ENCODE peak calls at places on chromosomes 13 and 19, in ten cellular contexts. Q is stimulated activated CD4-positive, alpha-beta T cell treated with anti-CD3 and anti-CD28 coated beads, Interleukin-2, amount 100 ng/mL, for 24 hours; E is Karpas-422; W is T-helper 2 cell; R is activated T-cell treated with anti-CD3 and anti-CD28 coated beads, Interleukin-2, amount 50 U/mL, for 24 hours; O is EL; V is uterus; N is T1000; C is cardiac muscle cell; G is NCI-H1417. Y is an unnamed sample.

GRCh38 chr13:32036131-32036695 is 4.6 kb downstream of the FRY start:
- DNase-seq in R (no peak), E (no peak), O (no peak), G (no peak), V (no peak), C (no peak), Q (no peak), W (no peak), N (no peak), Y (no peak)

GRCh38 chr13:100464006-100464405 is 124.6 kb downstream of the GGACT start:
- DNase-seq in W (no peak), E (no peak), N (no peak), R (no peak), C (no peak), O (no peak), V (no peak), G (no peak), Q (no peak), Y (no peak)

GRCh38 chr19:22532388-22533310 is 101.5 kb upstream of the ZNF492 start:
- DNase-seq in N (no peak), R (no peak), E (no peak), V (peak; percentile 94), Q (no peak), O (no peak), G (no peak), W (no peak), C (no peak), Y (no peak)

GRCh38 chr19:49831592-49831991 is 13.5 kb downstream of the MED25 start:
- DNase-seq in N (no peak), E (no peak), O (no peak), R (no peak), W (no peak), Q (no peak), C (no peak), G (no peak), V (no peak), Y (no peak)

GRCh38 chr13:20721454-20722357 is 18.2 kb downstream of the IL17D start:
- DNase-seq in C (peak; percentile 64), V (peak; percentile 39), E (no peak), R (peak; percentile 44), W (peak; percentile 37), G (no peak), Q (peak; percentile 27), N (no peak), O (peak; percentile 82), Y (no peak)

GRCh38 chr19:40718774-40719391 is 2.0 kb downstream of the ITPKC start:
- DNase-seq in Q (peak; percentile 14), C (peak; percentile 61), N (no peak), W (no peak), G (no peak), E (peak; percentile 72), R (peak; percentile 39), V (peak; percentile 52), O (peak; percentile 58), Y (no peak)

GRCh38 chr19:48661746-48662145 is 11.1 kb downstream of the NTN5 start:
- DNase-seq in G (no peak), V (no peak), E (no peak), W (no peak), C (no peak), R (no peak), O (no peak), Q (no peak), N (no peak), Y (no peak)

GRCh38 chr13:29491248-29491647 is 104.2 kb downstream of the SLC7A1 start:
- DNase-seq in W (no peak), G (no peak), Q (no peak), N (no peak), R (no peak), E (no peak), V (no peak), C (no peak), O (no peak), Y (no peak)

GRCh38 chr19:41575998-41576397 is at the start of gene CEACAM21:
- DNase-seq in V (no peak), E (peak; percentile 77), C (no peak), G (no peak), O (no peak), N (no peak), Q (peak; percentile 62), R (peak; percentile 64), W (peak; percentile 65), Y (no peak)

GRCh38 chr19:39192846-39193245 is 3.9 kb upstream of the NCCRP1 start:
- DNase-seq in Q (no peak), C (no peak), N (no peak), V (no peak), W (no peak), O (no peak), E (no peak), R (no peak), G (no peak), Y (no peak)